ENCODE peak calls at places on chromosomes 13 and 19, in four cellular contexts. X is Panc1, H is endothelial cell of umbilical vein, O is WERI-Rb-1. I is an unnamed sample. For H3K9me3, the result is how much of the 10 kb centered on the place peaks cover.

GRCh38 chr13:37207646-37208045 is 102.2 kb upstream of the CSNK1A1L start:
- DNase-seq in X (no peak), H (no peak), O (no peak), I (no peak)

GRCh38 chr19:38434549-38435051 is 1.1 kb downstream of the RYR1 start:
- DNase-seq in X (no peak), H (no peak), O (peak), I (no peak)

GRCh38 chr19:58409010-58409790 is 751 bp downstream of the ZNF584 start:
- DNase-seq in X (no peak), H (peak), O (peak), I (no peak)

GRCh38 chr13:78610381-78610883 is 7.1 kb upstream of the POU4F1 start:
- DNase-seq in X (no peak), H (no peak), O (no peak), I (peak)

GRCh38 chr13:84927442-84928169 is 871.6 kb downstream of the SLITRK6 start:
- DNase-seq in X (no peak), H (no peak), O (no peak), I (no peak)

GRCh38 chr13:110523838-110524237 is 37.7 kb downstream of the RAB20 start:
- DNase-seq in X (no peak), H (no peak), O (no peak), I (no peak)

GRCh38 chr13:32117696-32118095 is 86.1 kb downstream of the FRY start:
- DNase-seq in X (no peak), H (no peak), O (no peak), I (no peak)

GRCh38 chr13:41418027-41418426 is 39.3 kb upstream of the RGCC start:
- DNase-seq in X (no peak), H (peak), O (no peak), I (no peak)

GRCh38 chr13:74166286-74166685 is 32.1 kb upstream of the KLF12 start:
- DNase-seq in X (no peak), H (no peak), O (no peak), I (no peak)

GRCh38 chr13:42215578-42216421 is 56.2 kb upstream of the AKAP11 start:
- DNase-seq in X (no peak), H (peak), O (peak), I (no peak)

GRCh38 chr19:10872551-10873107 is 1.3 kb downstream of the CARM1 start:
- DNase-seq in X (no peak), H (peak), O (no peak), I (no peak)

GRCh38 chr19:33767898-33768413 is 28.7 kb upstream of the KCTD15 start:
- DNase-seq in X (no peak), H (peak), O (no peak), I (peak)

GRCh38 chr13:58620171-58620570 is 988.6 kb downstream of the PCDH17 start:
- DNase-seq in X (no peak), H (no peak), O (no peak), I (no peak)

GRCh38 chr19:21128901-21129698 is 12.7 kb upstream of the ZNF431 start:
- DNase-seq in X (no peak), H (no peak), O (no peak), I (no peak)

GRCh38 chr19:13670846-13671245 is 93.5 kb upstream of the MRI1 start:
- DNase-seq in X (no peak), H (no peak), O (no peak), I (peak)

GRCh38 chr19:19372656-19373416 is 32.6 kb upstream of the GATAD2A start:
- DNase-seq in X (no peak), H (peak), O (peak), I (no peak)

GRCh38 chr13:30864352-30865130 is 41.5 kb upstream of the MEDAG start:
- DNase-seq in X (no peak), H (peak), O (peak), I (no peak)

GRCh38 chr13:109146912-109147624 is 517.7 kb downstream of the MYO16 start:
- DNase-seq in X (peak), H (peak), O (no peak), I (no peak)

GRCh38 chr19:30284885-30285284 is 87.3 kb upstream of the ZNF536 start:
- DNase-seq in X (no peak), H (no peak), O (no peak), I (no peak)

GRCh38 chr19:38207543-38207942 is 16.5 kb downstream of the DPF1 start:
- DNase-seq in X (no peak), H (no peak), O (no peak), I (no peak)

GRCh38 chr13:97225533-97225932 is 3.4 kb downstream of the MBNL2 start:
- DNase-seq in X (no peak), H (peak), O (no peak), I (no peak)

GRCh38 chr13:37640499-37640898 is 41.9 kb upstream of the POSTN start:
- DNase-seq in X (peak), H (peak), O (peak), I (peak)

GRCh38 chr19:12111176-12111575 is 29.0 kb downstream of the ZNF20 start:
- DNase-seq in X (no peak), H (no peak), O (no peak), I (no peak)

GRCh38 chr19:13841339-13842293 is 35.3 kb upstream of the NANOS3 start:
- DNase-seq in X (no peak), H (no peak), O (no peak), I (no peak)

GRCh38 chr13:28983661-28984060 is 163.5 kb downstream of the MTUS2 start:
- DNase-seq in X (no peak), H (no peak), O (no peak), I (no peak)

GRCh38 chr19:19460761-19461265 is 54.5 kb downstream of the TSSK6 start:
- DNase-seq in X (no peak), H (peak), O (peak), I (no peak)

GRCh38 chr19:8486661-8487136 is 15.7 kb downstream of the PRAM1 start:
- DNase-seq in X (no peak), H (no peak), O (no peak), I (no peak)

GRCh38 chr13:113819731-113820715 is 43.9 kb downstream of the GAS6 start:
- DNase-seq in X (no peak), H (no peak), O (no peak), I (no peak)

GRCh38 chr19:18183529-18183928 is 9.5 kb upstream of the MPV17L2 start:
- DNase-seq in X (no peak), H (no peak), O (no peak), I (no peak)

GRCh38 chr13:102779426-102780159 is 6.0 kb upstream of the TEX30 start:
- DNase-seq in X (no peak), H (no peak), O (peak), I (no peak)

GRCh38 chr19:53824134-53824611 is at the start of gene NLRP12:
- DNase-seq in X (no peak), H (no peak), O (no peak), I (no peak)

GRCh38 chr19:4980087-4980486 is 11.2 kb downstream of the KDM4B start:
- DNase-seq in X (no peak), H (no peak), O (no peak), I (no peak)

GRCh38 chr19:50512112-50512998 is 1.4 kb downstream of the ASPDH start:
- DNase-seq in X (no peak), H (no peak), O (no peak), I (no peak)

GRCh38 chr19:43774103-43774939 is 6.5 kb downstream of the KCNN4 start:
- DNase-seq in X (no peak), H (peak), O (no peak), I (no peak)

GRCh38 chr19:45499196-45500180 is 1.2 kb downstream of the PPM1N start:
- DNase-seq in X (no peak), H (peak), O (peak), I (peak)

GRCh38 chr13:75537401-75538365 is at the start of gene COMMD6:
- DNase-seq in X (peak), H (peak), O (peak), I (peak)

GRCh38 chr19:6533000-6533328 is 2.1 kb downstream of the TNFSF9 start:
- DNase-seq in X (no peak), H (no peak), O (no peak), I (no peak)

GRCh38 chr19:6531163-6531955 is 533 bp downstream of the TNFSF9 start:
- DNase-seq in X (no peak), H (no peak), O (no peak), I (no peak)

GRCh38 chr19:6533746-6534418 is 3.1 kb downstream of the TNFSF9 start:
- DNase-seq in X (no peak), H (no peak), O (no peak), I (no peak)

GRCh38 chr19:6531956-6532243 is 1.1 kb downstream of the TNFSF9 start:
- DNase-seq in X (no peak), H (no peak), O (no peak), I (no peak)

DNA sequence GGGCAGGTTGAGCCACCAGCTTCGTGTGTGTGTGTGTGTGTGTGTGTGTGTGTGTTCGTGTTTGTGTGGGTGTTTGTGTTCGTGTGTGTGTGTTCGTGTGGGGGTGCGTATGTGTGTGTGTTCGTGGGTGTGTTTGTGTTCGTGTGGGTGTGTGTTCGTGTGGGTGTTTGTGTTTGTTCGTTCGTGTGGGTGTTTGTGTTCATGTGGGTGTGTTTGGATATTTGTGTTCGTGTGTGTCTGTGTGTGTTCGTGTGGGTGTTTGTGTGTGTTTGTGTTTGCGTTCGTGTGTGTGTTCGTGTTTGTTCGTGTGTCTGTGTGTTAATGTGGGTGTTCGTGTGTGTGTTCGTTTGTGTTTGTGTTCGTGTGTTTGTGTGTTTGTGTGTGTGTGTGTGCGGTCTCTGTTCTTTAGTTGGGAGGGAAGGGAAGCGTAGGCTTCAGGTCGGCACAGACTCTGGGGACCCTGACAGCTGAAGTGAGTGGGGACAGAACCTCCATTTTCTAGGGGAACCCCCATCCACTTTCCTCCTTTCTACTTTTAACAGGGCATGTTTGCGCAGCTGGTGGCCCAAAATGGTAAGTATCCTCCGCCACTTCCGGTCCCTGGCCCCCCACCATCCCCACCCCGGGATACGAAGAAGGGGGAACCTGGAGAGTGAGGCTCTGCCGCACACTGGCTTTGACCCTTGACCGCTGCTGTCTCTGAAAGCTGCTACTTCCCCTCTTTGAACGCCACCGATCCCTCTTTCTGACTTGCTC is 1.6 kb downstream of the TNFSF9 start:
- DNase-seq in X (no peak), H (no peak), O (no peak), I (no peak)
- H3K4me3 ChIP-seq in X (peak), H (no peak), O (no peak), I (peak)

GRCh38 chr19:27861411-27861975 is 1351.5 kb downstream of the UQCRFS1 start:
- DNase-seq in X (no peak), H (no peak), O (no peak), I (no peak)
- H3K9me3 ChIP-seq in X (under half), H (under half), O (under half), I (under half)

GRCh38 chr13:23182142-23182541 is 1.4 kb downstream of the SGCG start:
- DNase-seq in X (no peak), H (no peak), O (no peak), I (no peak)

GRCh38 chr13:23183292-23183691 is 2.5 kb downstream of the SGCG start:
- DNase-seq in X (no peak), H (no peak), O (no peak), I (no peak)

GRCh38 chr13:23180711-23181110 is at the start of gene SGCG:
- DNase-seq in X (no peak), H (no peak), O (no peak), I (no peak)

DNA sequence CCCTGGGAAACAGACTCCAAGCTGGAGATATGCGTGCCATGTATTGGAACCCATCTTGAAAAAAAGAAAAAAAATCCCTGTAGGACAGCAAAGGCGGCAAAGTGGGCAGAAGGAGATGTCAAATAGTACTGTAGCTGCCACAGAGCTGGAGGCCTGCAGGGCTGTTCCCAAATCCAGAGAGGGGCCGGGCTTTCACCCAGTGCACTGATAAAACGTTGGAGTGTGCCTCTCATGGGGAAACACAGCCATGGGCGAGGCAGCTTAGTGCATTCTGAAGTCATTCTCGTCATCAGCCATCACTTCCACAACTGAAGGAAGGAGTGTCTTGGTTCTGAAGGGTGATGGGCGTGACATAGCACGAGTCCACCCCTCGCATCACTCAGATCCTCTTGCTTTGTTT is 4.8 kb downstream of the SGCG start:
- DNase-seq in X (no peak), H (no peak), O (no peak), I (no peak)
- H3K4me3 ChIP-seq in X (no peak), H (no peak), O (no peak), I (no peak)

DNA sequence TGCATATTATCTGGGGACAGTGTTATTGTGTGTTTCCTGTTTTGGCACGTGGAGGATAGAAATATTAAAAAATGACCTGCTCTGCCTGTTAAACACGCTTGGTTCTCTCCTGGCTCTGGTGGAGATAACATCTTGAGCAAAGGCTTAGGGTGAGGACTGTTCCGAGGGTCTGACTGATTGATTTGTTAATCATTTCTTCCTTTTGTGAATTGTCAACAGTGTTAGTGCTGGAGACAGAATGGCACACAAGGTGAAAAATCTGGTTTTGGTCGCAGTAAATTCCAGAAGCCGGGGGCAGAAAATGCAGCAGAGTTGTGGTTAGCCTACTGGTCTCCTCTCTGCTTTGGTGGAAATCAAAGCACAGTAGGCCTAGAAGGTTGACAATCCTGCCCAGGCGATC is 163.6 kb downstream of the FGF9 start:
- DNase-seq in X (no peak), H (no peak), O (no peak), I (no peak)
- H3K9me3 ChIP-seq in X (under half), H (under half), O (under half), I (under half)

DNA sequence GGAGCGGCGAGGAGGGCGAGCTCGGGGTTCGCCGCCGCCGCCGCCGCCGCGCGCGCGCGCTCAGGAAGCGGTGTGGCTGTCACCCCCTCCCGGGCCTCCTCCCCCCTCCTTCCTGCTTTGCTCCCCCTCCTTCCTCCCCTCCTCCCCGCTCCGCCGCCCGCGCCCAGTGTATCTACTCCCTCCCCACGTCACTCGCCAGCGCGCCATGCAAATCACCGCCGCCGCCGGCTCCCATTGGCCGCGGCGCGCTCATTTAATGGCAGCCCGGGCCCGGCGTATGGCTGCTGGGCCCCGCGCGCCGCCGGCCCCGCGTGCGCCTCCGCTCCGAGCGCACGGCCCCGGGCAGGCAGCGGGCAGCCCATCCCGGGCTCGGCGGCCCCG is 335 bp upstream of the SOX1 start:
- DNase-seq in X (no peak), H (no peak), O (no peak), I (no peak)
- H3K4me3 ChIP-seq in X (no peak), H (no peak), O (no peak), I (no peak)